ENCODE peak calls at places on chromosome 19, in seven cellular contexts. J is tibial nerve, G is mucosa of descending colon, S is tibial artery, U is heart right ventricle, E is ovary, P is A549. D is an unnamed sample.

GRCh38 chr19:18153555-18154134 is 682 bp downstream of the PIK3R2 start:
- DNase-seq in S (no peak), U (no peak), P (no peak), G (peak; percentile 80), J (no peak), E (peak; percentile 52), D (no peak)

GRCh38 chr19:30371960-30372824 is at the start of gene ZNF536:
- DNase-seq in G (no peak), E (no peak), J (no peak), S (no peak), P (no peak), U (no peak), D (no peak)

GRCh38 chr19:51188227-51188559 is 36.7 kb upstream of the CD33 start:
- DNase-seq in S (no peak), P (no peak), G (no peak), U (no peak), J (no peak), E (no peak), D (no peak)

GRCh38 chr19:14073925-14074838 is 1.6 kb downstream of the MISP3 start:
- DNase-seq in P (no peak), J (no peak), S (no peak), U (no peak), E (no peak), G (peak; percentile 84), D (no peak)

GRCh38 chr19:42471554-42472249 is 29.0 kb upstream of the CXCL17 start:
- DNase-seq in J (no peak), S (no peak), E (no peak), P (no peak), U (no peak), G (no peak), D (no peak)

GRCh38 chr19:35805518-35806102 is 7.0 kb downstream of the PRODH2 start:
- DNase-seq in P (no peak), E (no peak), U (no peak), S (no peak), G (peak; percentile 15), J (no peak), D (no peak)

GRCh38 chr19:33905473-33905936 is 108.8 kb downstream of the KCTD15 start:
- DNase-seq in G (no peak), E (no peak), P (no peak), J (no peak), S (no peak), U (peak; percentile 55), D (no peak)

GRCh38 chr19:19552811-19553210 is 14.7 kb downstream of the CILP2 start:
- DNase-seq in U (no peak), G (no peak), E (no peak), S (no peak), P (peak; percentile 47), J (no peak), D (no peak)

GRCh38 chr19:29620931-29621351 is 14.9 kb downstream of the POP4 start:
- DNase-seq in S (no peak), G (peak; percentile 48), E (no peak), J (no peak), U (no peak), P (no peak), D (no peak)

GRCh38 chr19:41000310-41000737 is 9.2 kb downstream of the CYP2B6 start:
- DNase-seq in G (peak; percentile 61), S (no peak), J (no peak), E (no peak), P (peak; percentile 53), U (no peak), D (no peak)

GRCh38 chr19:47243776-47244547 is 12.4 kb upstream of the CCDC9 start:
- DNase-seq in U (peak; percentile 94), P (peak; percentile 97), J (peak; percentile 75), S (peak; percentile 88), E (peak; percentile 89), G (peak; percentile 94), D (peak; percentile 97)
- H3K4me3 ChIP-seq in U (no peak overlapping the region), P (peak overlapping the region; percentile 49), J (no peak overlapping the region), S (peak overlapping the region; percentile 47), E (peak overlapping the region; percentile 20), G (no peak overlapping the region), D (peak overlapping the region; percentile 28)

DNA sequence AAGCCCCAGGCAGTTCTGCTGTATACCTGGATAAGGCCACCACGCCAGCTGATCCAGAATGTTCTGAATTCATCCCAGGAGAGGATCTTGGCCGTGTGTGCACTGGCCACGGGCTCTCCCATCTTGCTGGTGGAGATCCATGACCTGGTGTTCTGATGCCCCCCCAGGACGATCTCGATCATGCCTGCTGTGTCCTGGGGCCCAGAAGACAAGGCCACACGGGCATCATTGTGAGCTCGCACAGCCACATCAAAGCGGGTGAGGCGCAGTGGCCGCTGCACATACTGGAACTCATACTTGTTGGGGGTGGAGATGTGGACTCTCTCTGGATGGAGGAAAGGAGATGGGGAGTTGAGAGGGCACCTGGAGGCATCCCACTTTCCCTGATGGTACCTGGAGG is 40.1 kb downstream of the F2RL3 start:
- DNase-seq in P (no peak), J (no peak), U (no peak), E (no peak), G (no peak), S (no peak), D (no peak)
- H3K9me3 ChIP-seq in P (peaks cover 4% of the 10 kb centered on the region), J (peaks cover 4% of the 10 kb centered on the region), U (peaks cover 22% of the 10 kb centered on the region), E (no peaks in the 10 kb centered on the region), G (peaks cover 10% of the 10 kb centered on the region), S (no peaks in the 10 kb centered on the region), D (peaks cover 6% of the 10 kb centered on the region)

GRCh38 chr19:5436948-5437306 is 18.3 kb upstream of the ZNRF4 start:
- DNase-seq in E (no peak), J (no peak), P (no peak), S (no peak), G (no peak), U (no peak), D (no peak)
- H3K4me3 ChIP-seq in E (no peak overlapping the region), J (no peak overlapping the region), P (peak overlapping the region; percentile 63), S (no peak overlapping the region), G (no peak overlapping the region), U (no peak overlapping the region), D (peak overlapping the region; percentile 27)

GRCh38 chr19:54631489-54631888 is 1.2 kb downstream of the LILRB1 start:
- DNase-seq in P (no peak), E (no peak), S (no peak), U (no peak), G (no peak), J (no peak), D (no peak)

GRCh38 chr19:54630784-54631183 is 500 bp downstream of the LILRB1 start:
- DNase-seq in E (no peak), S (no peak), J (no peak), U (no peak), P (no peak), G (no peak), D (no peak)

GRCh38 chr19:54638683-54639082 is 8.4 kb downstream of the LILRB1 start:
- DNase-seq in U (no peak), G (no peak), P (no peak), E (no peak), S (no peak), J (no peak), D (no peak)

GRCh38 chr19:54633401-54633800 is 3.1 kb downstream of the LILRB1 start:
- DNase-seq in J (no peak), G (no peak), U (no peak), S (no peak), E (no peak), P (no peak), D (no peak)
- H3K9me3 ChIP-seq in J (no peaks in the 10 kb centered on the region), G (no peaks in the 10 kb centered on the region), U (no peaks in the 10 kb centered on the region), S (no peaks in the 10 kb centered on the region), E (no peaks in the 10 kb centered on the region), P (no peaks in the 10 kb centered on the region), D (no peaks in the 10 kb centered on the region)

GRCh38 chr19:38867176-38867780 is 10.8 kb downstream of the RINL start:
- DNase-seq in S (no peak), P (no peak), J (no peak), U (no peak), G (no peak), E (no peak), D (no peak)

GRCh38 chr19:38868551-38868950 is 9.5 kb downstream of the RINL start:
- DNase-seq in J (no peak), P (no peak), G (no peak), S (no peak), E (no peak), U (no peak), D (no peak)

GRCh38 chr19:38870612-38871011 is 7.5 kb downstream of the RINL start:
- DNase-seq in P (no peak), U (no peak), G (no peak), E (no peak), J (no peak), S (no peak), D (no peak)

GRCh38 chr19:38869160-38869835 is 8.8 kb downstream of the RINL start:
- DNase-seq in G (peak; percentile 82), E (no peak), U (no peak), P (no peak), S (no peak), J (no peak), D (no peak)

DNA sequence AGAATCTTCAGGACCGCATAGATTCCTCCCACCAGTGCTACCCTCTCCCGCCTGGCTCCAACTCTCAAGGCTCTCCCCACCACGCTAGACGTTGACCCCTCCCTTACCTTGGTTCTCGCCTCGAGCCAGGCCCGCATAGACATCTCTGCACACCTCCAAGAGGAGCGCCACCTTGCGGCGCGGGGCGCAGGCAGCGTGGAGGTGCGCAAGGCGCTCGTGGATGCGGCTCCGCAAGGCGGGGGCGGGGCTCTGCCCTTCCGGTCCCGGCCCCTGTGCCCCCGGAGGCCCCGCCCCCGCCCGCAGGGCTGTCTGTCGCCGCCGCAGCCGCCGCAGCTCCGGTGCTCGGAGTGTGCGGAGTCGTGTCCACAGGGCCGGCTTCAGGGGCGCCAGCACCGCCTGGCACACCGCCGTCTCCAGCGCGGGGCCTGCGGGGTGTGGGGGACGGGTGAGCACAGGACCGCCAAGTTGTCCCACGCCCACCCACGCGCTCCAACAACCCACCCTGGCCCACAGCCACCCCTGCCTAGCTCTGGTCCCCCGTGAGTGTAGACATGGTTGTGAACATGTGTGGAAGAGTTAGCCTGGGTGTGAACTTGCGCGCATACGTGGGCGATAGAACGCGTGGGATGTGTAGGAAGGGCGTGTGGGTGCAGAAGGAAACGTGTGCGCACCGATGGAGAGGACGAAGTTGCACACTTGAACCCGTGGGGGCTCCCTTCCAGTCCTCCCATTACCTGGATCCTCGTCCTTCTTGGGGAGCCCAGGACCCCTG is 8.1 kb downstream of the RINL start:
- DNase-seq in P (peak; percentile 89), E (peak; percentile 77), J (peak; percentile 78), S (peak; percentile 78), G (peak; percentile 95), U (peak; percentile 79), D (peak; percentile 69)
- H3K4me3 ChIP-seq in P (peak overlapping the region; percentile 31), E (peak overlapping the region; percentile 37), J (peak overlapping the region; percentile 42), S (peak overlapping the region; percentile 59), G (no peak overlapping the region), U (peak overlapping the region; percentile 46), D (peak overlapping the region; percentile 17)

GRCh38 chr19:52473655-52474350 is 20.4 kb downstream of the ZNF578 start:
- DNase-seq in P (no peak), G (no peak), J (no peak), S (no peak), U (no peak), E (no peak), D (no peak)
- H3K9me3 ChIP-seq in P (peaks cover 89% of the 10 kb centered on the region), G (peaks cover 99% of the 10 kb centered on the region), J (peaks cover 94% of the 10 kb centered on the region), S (peaks cover 43% of the 10 kb centered on the region), U (peaks cover 100% of the 10 kb centered on the region), E (peaks cover 27% of the 10 kb centered on the region), D (peaks cover 30% of the 10 kb centered on the region)

GRCh38 chr19:801861-802496 is 4.7 kb downstream of the PTBP1 start:
- DNase-seq in U (peak; percentile 65), G (no peak), E (peak; percentile 54), J (no peak), S (no peak), P (no peak), D (no peak)
- H3K4me3 ChIP-seq in U (no peak overlapping the region), G (no peak overlapping the region), E (no peak overlapping the region), J (no peak overlapping the region), S (peak overlapping the region; percentile 25), P (peak overlapping the region; percentile 100), D (no peak overlapping the region)